ENCODE peak calls at places on chromosomes 2 and 18, in ten cellular contexts. One of them, this sample, is unnamed.

GRCh38 chr18:43539862-43540261 is 262.6 kb upstream of the SYT4 start:
- DNase-seq in CD4-positive, CD25-positive, alpha-beta regulatory T cell: no peak
- DNase-seq in pancreas: no peak
- DNase-seq in CD8-positive, alpha-beta memory T cell: no peak
- DNase-seq in ovary: no peak
- DNase-seq in cardiac muscle cell: no peak
- DNase-seq in caudate nucleus: no peak
- DNase-seq in transverse colon: no peak
- DNase-seq in right cardiac atrium: no peak
- DNase-seq in heart right ventricle: no peak
- DNase-seq in this sample: no peak

GRCh38 chr2:111219285-111219684 is 98.6 kb downstream of the BCL2L11 start:
- DNase-seq in CD4-positive, CD25-positive, alpha-beta regulatory T cell: no peak
- DNase-seq in pancreas: no peak
- DNase-seq in CD8-positive, alpha-beta memory T cell: no peak
- DNase-seq in ovary: no peak
- DNase-seq in cardiac muscle cell: peak; percentile 37
- DNase-seq in caudate nucleus: no peak
- DNase-seq in transverse colon: no peak
- DNase-seq in right cardiac atrium: no peak
- DNase-seq in heart right ventricle: no peak
- DNase-seq in this sample: no peak

GRCh38 chr2:115560671-115561070 is 1118.2 kb downstream of the DPP10 start:
- DNase-seq in CD4-positive, CD25-positive, alpha-beta regulatory T cell: no peak
- DNase-seq in pancreas: no peak
- DNase-seq in CD8-positive, alpha-beta memory T cell: no peak
- DNase-seq in ovary: no peak
- DNase-seq in cardiac muscle cell: no peak
- DNase-seq in caudate nucleus: no peak
- DNase-seq in transverse colon: no peak
- DNase-seq in right cardiac atrium: no peak
- DNase-seq in heart right ventricle: no peak
- DNase-seq in this sample: no peak

GRCh38 chr2:205714789-205715411 is 32.6 kb downstream of the NRP2 start:
- DNase-seq in CD4-positive, CD25-positive, alpha-beta regulatory T cell: no peak
- DNase-seq in pancreas: no peak
- DNase-seq in CD8-positive, alpha-beta memory T cell: no peak
- DNase-seq in ovary: no peak
- DNase-seq in cardiac muscle cell: peak; percentile 42
- DNase-seq in caudate nucleus: no peak
- DNase-seq in transverse colon: no peak
- DNase-seq in right cardiac atrium: no peak
- DNase-seq in heart right ventricle: no peak
- DNase-seq in this sample: no peak

GRCh38 chr2:236565879-236566402 is 3.7 kb upstream of the ACKR3 start:
- DNase-seq in CD4-positive, CD25-positive, alpha-beta regulatory T cell: no peak
- DNase-seq in pancreas: no peak
- DNase-seq in CD8-positive, alpha-beta memory T cell: no peak
- DNase-seq in ovary: no peak
- DNase-seq in cardiac muscle cell: no peak
- DNase-seq in caudate nucleus: no peak
- DNase-seq in transverse colon: no peak
- DNase-seq in right cardiac atrium: no peak
- DNase-seq in heart right ventricle: no peak
- DNase-seq in this sample: no peak

GRCh38 chr18:13221821-13222220 is 3.3 kb downstream of the LDLRAD4 start:
- DNase-seq in CD4-positive, CD25-positive, alpha-beta regulatory T cell: no peak
- DNase-seq in pancreas: peak; percentile 51
- DNase-seq in CD8-positive, alpha-beta memory T cell: no peak
- DNase-seq in ovary: no peak
- DNase-seq in cardiac muscle cell: no peak
- DNase-seq in caudate nucleus: no peak
- DNase-seq in transverse colon: peak; percentile 51
- DNase-seq in right cardiac atrium: peak; percentile 80
- DNase-seq in heart right ventricle: peak; percentile 78
- DNase-seq in this sample: no peak

GRCh38 chr2:12604248-12604801 is 112.4 kb upstream of the TRIB2 start:
- DNase-seq in CD4-positive, CD25-positive, alpha-beta regulatory T cell: no peak
- DNase-seq in pancreas: no peak
- DNase-seq in CD8-positive, alpha-beta memory T cell: no peak
- DNase-seq in ovary: no peak
- DNase-seq in cardiac muscle cell: no peak
- DNase-seq in caudate nucleus: no peak
- DNase-seq in transverse colon: no peak
- DNase-seq in right cardiac atrium: no peak
- DNase-seq in heart right ventricle: no peak
- DNase-seq in this sample: no peak

GRCh38 chr2:19758658-19759057 is 143.1 kb downstream of the TTC32 start:
- DNase-seq in CD4-positive, CD25-positive, alpha-beta regulatory T cell: no peak
- DNase-seq in pancreas: no peak
- DNase-seq in CD8-positive, alpha-beta memory T cell: no peak
- DNase-seq in ovary: no peak
- DNase-seq in cardiac muscle cell: no peak
- DNase-seq in caudate nucleus: no peak
- DNase-seq in transverse colon: no peak
- DNase-seq in right cardiac atrium: no peak
- DNase-seq in heart right ventricle: no peak
- DNase-seq in this sample: no peak

GRCh38 chr2:201854841-201855240 is 48.5 kb downstream of the CDK15 start:
- DNase-seq in CD4-positive, CD25-positive, alpha-beta regulatory T cell: no peak
- DNase-seq in pancreas: no peak
- DNase-seq in CD8-positive, alpha-beta memory T cell: no peak
- DNase-seq in ovary: no peak
- DNase-seq in cardiac muscle cell: no peak
- DNase-seq in caudate nucleus: no peak
- DNase-seq in transverse colon: no peak
- DNase-seq in right cardiac atrium: no peak
- DNase-seq in heart right ventricle: no peak
- DNase-seq in this sample: no peak

GRCh38 chr2:201857326-201857725 is 51.0 kb downstream of the CDK15 start:
- DNase-seq in CD4-positive, CD25-positive, alpha-beta regulatory T cell: no peak
- DNase-seq in pancreas: no peak
- DNase-seq in CD8-positive, alpha-beta memory T cell: no peak
- DNase-seq in ovary: no peak
- DNase-seq in cardiac muscle cell: no peak
- DNase-seq in caudate nucleus: no peak
- DNase-seq in transverse colon: no peak
- DNase-seq in right cardiac atrium: no peak
- DNase-seq in heart right ventricle: no peak
- DNase-seq in this sample: no peak

GRCh38 chr2:201854221-201854801 is 48.0 kb downstream of the CDK15 start:
- DNase-seq in CD4-positive, CD25-positive, alpha-beta regulatory T cell: no peak
- DNase-seq in pancreas: no peak
- DNase-seq in CD8-positive, alpha-beta memory T cell: no peak
- DNase-seq in ovary: no peak
- DNase-seq in cardiac muscle cell: no peak
- DNase-seq in caudate nucleus: no peak
- DNase-seq in transverse colon: no peak
- DNase-seq in right cardiac atrium: no peak
- DNase-seq in heart right ventricle: no peak
- DNase-seq in this sample: no peak

GRCh38 chr2:201856561-201856960 is 50.2 kb downstream of the CDK15 start:
- DNase-seq in CD4-positive, CD25-positive, alpha-beta regulatory T cell: no peak
- DNase-seq in pancreas: no peak
- DNase-seq in CD8-positive, alpha-beta memory T cell: no peak
- DNase-seq in ovary: no peak
- DNase-seq in cardiac muscle cell: no peak
- DNase-seq in caudate nucleus: no peak
- DNase-seq in transverse colon: no peak
- DNase-seq in right cardiac atrium: no peak
- DNase-seq in heart right ventricle: no peak
- DNase-seq in this sample: no peak

GRCh38 chr2:201855356-201855755 is 49.0 kb downstream of the CDK15 start:
- DNase-seq in CD4-positive, CD25-positive, alpha-beta regulatory T cell: no peak
- DNase-seq in pancreas: no peak
- DNase-seq in CD8-positive, alpha-beta memory T cell: no peak
- DNase-seq in ovary: no peak
- DNase-seq in cardiac muscle cell: no peak
- DNase-seq in caudate nucleus: no peak
- DNase-seq in transverse colon: no peak
- DNase-seq in right cardiac atrium: no peak
- DNase-seq in heart right ventricle: no peak
- DNase-seq in this sample: no peak
- H3K27ac ChIP-seq in CD4-positive, CD25-positive, alpha-beta regulatory T cell: no peak overlapping the region
- H3K27ac ChIP-seq in pancreas: no peak overlapping the region
- H3K27ac ChIP-seq in CD8-positive, alpha-beta memory T cell: no peak overlapping the region
- H3K27ac ChIP-seq in ovary: no peak overlapping the region
- H3K27ac ChIP-seq in cardiac muscle cell: no peak overlapping the region
- H3K27ac ChIP-seq in caudate nucleus: no peak overlapping the region
- H3K27ac ChIP-seq in transverse colon: no peak overlapping the region
- H3K27ac ChIP-seq in right cardiac atrium: no peak overlapping the region
- H3K27ac ChIP-seq in heart right ventricle: no peak overlapping the region
- H3K27ac ChIP-seq in this sample: no peak overlapping the region

GRCh38 chr2:129764376-129765325 is 214.8 kb upstream of the RAB6C start:
- DNase-seq in CD4-positive, CD25-positive, alpha-beta regulatory T cell: no peak
- DNase-seq in pancreas: no peak
- DNase-seq in CD8-positive, alpha-beta memory T cell: no peak
- DNase-seq in ovary: no peak
- DNase-seq in cardiac muscle cell: no peak
- DNase-seq in caudate nucleus: no peak
- DNase-seq in transverse colon: no peak
- DNase-seq in right cardiac atrium: no peak
- DNase-seq in heart right ventricle: no peak
- DNase-seq in this sample: no peak
- H3K27ac ChIP-seq in CD4-positive, CD25-positive, alpha-beta regulatory T cell: no peak overlapping the region
- H3K27ac ChIP-seq in pancreas: no peak overlapping the region
- H3K27ac ChIP-seq in CD8-positive, alpha-beta memory T cell: no peak overlapping the region
- H3K27ac ChIP-seq in ovary: no peak overlapping the region
- H3K27ac ChIP-seq in cardiac muscle cell: no peak overlapping the region
- H3K27ac ChIP-seq in caudate nucleus: no peak overlapping the region
- H3K27ac ChIP-seq in transverse colon: no peak overlapping the region
- H3K27ac ChIP-seq in right cardiac atrium: no peak overlapping the region
- H3K27ac ChIP-seq in heart right ventricle: no peak overlapping the region
- H3K27ac ChIP-seq in this sample: no peak overlapping the region

GRCh38 chr2:1685078-1685956 is 59.0 kb downstream of the PXDN start:
- DNase-seq in CD4-positive, CD25-positive, alpha-beta regulatory T cell: no peak
- DNase-seq in pancreas: no peak
- DNase-seq in CD8-positive, alpha-beta memory T cell: no peak
- DNase-seq in ovary: no peak
- DNase-seq in cardiac muscle cell: no peak
- DNase-seq in caudate nucleus: no peak
- DNase-seq in transverse colon: no peak
- DNase-seq in right cardiac atrium: no peak
- DNase-seq in heart right ventricle: no peak
- DNase-seq in this sample: no peak
- H3K27ac ChIP-seq in CD4-positive, CD25-positive, alpha-beta regulatory T cell: no peak overlapping the region
- H3K27ac ChIP-seq in pancreas: no peak overlapping the region
- H3K27ac ChIP-seq in CD8-positive, alpha-beta memory T cell: no peak overlapping the region
- H3K27ac ChIP-seq in ovary: no peak overlapping the region
- H3K27ac ChIP-seq in cardiac muscle cell: no peak overlapping the region
- H3K27ac ChIP-seq in caudate nucleus: no peak overlapping the region
- H3K27ac ChIP-seq in transverse colon: no peak overlapping the region
- H3K27ac ChIP-seq in right cardiac atrium: no peak overlapping the region
- H3K27ac ChIP-seq in heart right ventricle: no peak overlapping the region
- H3K27ac ChIP-seq in this sample: no peak overlapping the region

DNA sequence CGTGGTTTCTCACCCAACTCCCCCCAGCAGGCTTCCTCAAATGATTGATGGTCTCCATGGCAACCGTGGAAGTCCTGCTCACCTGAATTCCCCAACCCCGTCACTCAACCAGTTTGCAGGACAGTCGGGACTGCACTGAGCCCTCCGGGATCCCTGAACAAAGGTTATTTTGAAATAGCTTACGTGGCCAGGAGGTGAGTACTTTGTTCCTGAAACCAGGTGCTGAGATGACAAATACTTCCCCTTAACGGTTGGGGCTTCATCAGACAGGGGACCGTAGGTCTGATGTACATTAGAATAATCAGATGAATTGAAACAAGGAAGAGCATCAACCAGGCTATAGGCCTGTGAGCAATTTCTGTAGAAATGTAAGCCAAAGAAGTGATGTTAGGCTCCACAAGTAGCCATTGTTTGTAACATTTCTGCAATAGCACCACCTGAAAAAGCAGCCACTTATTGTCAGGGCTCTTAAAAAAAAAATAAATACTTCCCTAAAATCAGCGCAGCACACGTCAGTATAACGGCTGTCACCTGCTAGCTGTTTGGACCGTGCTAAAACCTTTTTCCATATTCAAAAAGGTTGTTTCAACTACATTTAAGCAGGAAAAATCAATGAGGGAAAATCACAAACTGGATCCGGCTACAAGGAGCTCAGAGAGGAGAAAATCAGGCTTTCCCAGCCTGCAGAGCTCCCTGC is 206.4 kb upstream of the ID2 start:
- DNase-seq in CD4-positive, CD25-positive, alpha-beta regulatory T cell: no peak
- DNase-seq in pancreas: no peak
- DNase-seq in CD8-positive, alpha-beta memory T cell: no peak
- DNase-seq in ovary: no peak
- DNase-seq in cardiac muscle cell: no peak
- DNase-seq in caudate nucleus: no peak
- DNase-seq in transverse colon: no peak
- DNase-seq in right cardiac atrium: no peak
- DNase-seq in heart right ventricle: no peak
- DNase-seq in this sample: no peak
- H3K27ac ChIP-seq in CD4-positive, CD25-positive, alpha-beta regulatory T cell: peak overlapping the region; percentile 85
- H3K27ac ChIP-seq in pancreas: peak overlapping the region; percentile 60
- H3K27ac ChIP-seq in CD8-positive, alpha-beta memory T cell: no peak overlapping the region
- H3K27ac ChIP-seq in ovary: no peak overlapping the region
- H3K27ac ChIP-seq in cardiac muscle cell: no peak overlapping the region
- H3K27ac ChIP-seq in caudate nucleus: no peak overlapping the region
- H3K27ac ChIP-seq in transverse colon: peak overlapping the region; percentile 74
- H3K27ac ChIP-seq in right cardiac atrium: no peak overlapping the region
- H3K27ac ChIP-seq in heart right ventricle: no peak overlapping the region
- H3K27ac ChIP-seq in this sample: no peak overlapping the region

GRCh38 chr2:71715951-71716696 is 262.8 kb downstream of the DYSF start:
- DNase-seq in CD4-positive, CD25-positive, alpha-beta regulatory T cell: no peak
- DNase-seq in pancreas: no peak
- DNase-seq in CD8-positive, alpha-beta memory T cell: no peak
- DNase-seq in ovary: no peak
- DNase-seq in cardiac muscle cell: no peak
- DNase-seq in caudate nucleus: no peak
- DNase-seq in transverse colon: no peak
- DNase-seq in right cardiac atrium: no peak
- DNase-seq in heart right ventricle: no peak
- DNase-seq in this sample: no peak
- H3K27ac ChIP-seq in CD4-positive, CD25-positive, alpha-beta regulatory T cell: no peak overlapping the region
- H3K27ac ChIP-seq in pancreas: no peak overlapping the region
- H3K27ac ChIP-seq in CD8-positive, alpha-beta memory T cell: no peak overlapping the region
- H3K27ac ChIP-seq in ovary: no peak overlapping the region
- H3K27ac ChIP-seq in cardiac muscle cell: peak overlapping the region; percentile 22
- H3K27ac ChIP-seq in caudate nucleus: no peak overlapping the region
- H3K27ac ChIP-seq in transverse colon: no peak overlapping the region
- H3K27ac ChIP-seq in right cardiac atrium: peak overlapping the region; percentile 93
- H3K27ac ChIP-seq in heart right ventricle: peak overlapping the region; percentile 55
- H3K27ac ChIP-seq in this sample: no peak overlapping the region

DNA sequence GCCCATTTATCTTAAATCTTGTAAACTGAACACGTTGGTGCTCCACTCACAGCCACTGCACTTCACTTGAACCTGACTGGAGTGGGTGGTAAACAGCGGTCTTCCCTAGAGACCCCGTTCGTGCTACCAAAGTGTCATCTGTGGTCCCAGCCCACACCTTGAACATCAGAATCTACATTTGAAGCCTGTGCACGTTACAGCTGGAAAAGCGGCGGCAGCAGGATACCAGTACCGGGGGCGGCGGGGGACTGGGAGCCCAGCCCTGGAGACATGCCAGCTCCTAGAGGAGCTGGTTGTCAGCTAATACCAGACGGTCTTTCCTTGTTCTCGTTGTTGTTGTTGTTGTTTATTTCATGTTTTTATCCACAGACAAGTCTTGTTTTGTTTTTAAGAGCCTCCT is 156.7 kb downstream of the WDSUB1 start:
- DNase-seq in CD4-positive, CD25-positive, alpha-beta regulatory T cell: no peak
- DNase-seq in pancreas: no peak
- DNase-seq in CD8-positive, alpha-beta memory T cell: no peak
- DNase-seq in ovary: no peak
- DNase-seq in cardiac muscle cell: no peak
- DNase-seq in caudate nucleus: no peak
- DNase-seq in transverse colon: no peak
- DNase-seq in right cardiac atrium: peak; percentile 53
- DNase-seq in heart right ventricle: peak; percentile 46
- DNase-seq in this sample: no peak
- H3K27ac ChIP-seq in CD4-positive, CD25-positive, alpha-beta regulatory T cell: no peak overlapping the region
- H3K27ac ChIP-seq in pancreas: no peak overlapping the region
- H3K27ac ChIP-seq in CD8-positive, alpha-beta memory T cell: no peak overlapping the region
- H3K27ac ChIP-seq in ovary: no peak overlapping the region
- H3K27ac ChIP-seq in cardiac muscle cell: no peak overlapping the region
- H3K27ac ChIP-seq in caudate nucleus: no peak overlapping the region
- H3K27ac ChIP-seq in transverse colon: no peak overlapping the region
- H3K27ac ChIP-seq in right cardiac atrium: peak overlapping the region; percentile 9
- H3K27ac ChIP-seq in heart right ventricle: peak overlapping the region; percentile 40
- H3K27ac ChIP-seq in this sample: no peak overlapping the region